ENCODE peak calls at places on chromosomes 11 and 22, in nine cellular contexts. G, U, F, X, V, J, Z, B and S are unnamed samples.

GRCh38 chr11:100670140-100670539 is 16.9 kb upstream of the ARHGAP42 start:
- DNase-seq in G (peak; percentile 33), U (no peak), F (no peak), X (no peak), V (no peak), J (no peak), Z (no peak), B (no peak), S (no peak)

GRCh38 chr11:1199689-1200610 is 22.9 kb upstream of the MUC5B start:
- DNase-seq in G (no peak), U (no peak), F (no peak), X (peak; percentile 3), V (no peak), J (peak; percentile 59), Z (no peak), B (peak; percentile 44), S (peak; percentile 9)

GRCh38 chr11:1546536-1547466 is 25.3 kb downstream of the DUSP8 start:
- DNase-seq in G (no peak), U (peak; percentile 21), F (peak; percentile 90), X (peak; percentile 18), V (no peak), J (peak; percentile 81), Z (peak; percentile 38), B (peak; percentile 60), S (peak; percentile 76)

GRCh38 chr11:111691731-111692130 is 74.5 kb downstream of the PPP2R1B start:
- DNase-seq in G (no peak), U (no peak), F (no peak), X (no peak), V (no peak), J (no peak), Z (no peak), B (no peak), S (no peak)

GRCh38 chr11:125166347-125166841 is 1.8 kb downstream of the PKNOX2 start:
- DNase-seq in G (no peak), U (no peak), F (no peak), X (no peak), V (peak; percentile 56), J (no peak), Z (no peak), B (no peak), S (peak; percentile 54)

GRCh38 chr11:65215441-65216076 is 33.8 kb downstream of the CAPN1 start:
- DNase-seq in G (no peak), U (no peak), F (no peak), X (peak; percentile 16), V (no peak), J (no peak), Z (no peak), B (no peak), S (no peak)

GRCh38 chr11:29282088-29282487 is 734.7 kb downstream of the KCNA4 start:
- DNase-seq in G (peak; percentile 31), U (peak; percentile 99), F (no peak), X (peak; percentile 86), V (no peak), J (no peak), Z (no peak), B (peak; percentile 95), S (no peak)

GRCh38 chr11:116071241-116071640 is 567.0 kb upstream of the CADM1 start:
- DNase-seq in G (peak; percentile 37), U (no peak), F (no peak), X (peak; percentile 61), V (no peak), J (no peak), Z (no peak), B (no peak), S (no peak)

GRCh38 chr22:47423861-47424820 is 661.7 kb downstream of the TBC1D22A start:
- DNase-seq in G (no peak), U (no peak), F (no peak), X (no peak), V (no peak), J (no peak), Z (no peak), B (no peak), S (no peak)

GRCh38 chr22:32448980-32449379 is 15.3 kb downstream of the BPIFC start:
- DNase-seq in G (peak; percentile 61), U (no peak), F (no peak), X (peak; percentile 40), V (no peak), J (no peak), Z (no peak), B (peak; percentile 14), S (no peak)

GRCh38 chr11:110074499-110074898 is 18.7 kb upstream of the ZC3H12C start:
- DNase-seq in G (no peak), U (no peak), F (no peak), X (no peak), V (no peak), J (no peak), Z (no peak), B (no peak), S (no peak)

DNA sequence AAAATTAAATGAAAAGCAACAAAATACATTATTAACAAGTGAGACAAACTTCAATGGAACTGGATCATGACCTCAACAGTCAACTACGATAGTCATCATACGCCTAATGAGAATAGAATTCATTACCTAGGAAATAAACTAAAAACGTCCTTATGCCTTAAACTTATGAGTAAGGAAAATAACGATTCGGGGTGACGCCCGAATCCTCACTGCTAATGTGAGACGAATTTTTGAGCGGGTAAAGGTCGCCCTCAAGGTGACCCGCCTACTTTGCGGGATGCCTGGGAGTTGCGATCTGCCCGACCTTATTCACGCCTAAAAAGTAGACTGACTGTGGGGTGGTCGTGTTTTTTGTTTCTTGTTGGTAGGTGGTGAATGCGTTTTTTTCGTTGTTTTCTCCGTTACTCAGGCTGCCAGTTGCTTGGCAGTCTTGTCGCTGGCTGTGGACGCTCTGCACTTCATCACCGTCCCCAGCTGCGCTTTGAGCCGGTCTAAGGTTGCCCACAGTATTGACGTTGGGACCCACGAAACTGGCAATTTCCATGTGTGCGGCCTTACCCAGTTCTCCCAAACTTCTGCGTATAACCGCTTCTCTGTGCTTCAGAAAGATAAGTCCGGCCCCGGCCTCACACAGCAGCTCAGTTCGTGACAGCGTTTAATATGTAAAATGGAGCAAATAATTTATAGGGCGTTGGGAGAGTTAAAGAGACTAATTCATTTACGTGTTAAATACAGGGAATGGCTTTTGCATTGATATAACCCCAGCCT is 593 bp upstream of the POLDIP3 start:
- DNase-seq in G (peak; percentile 99), U (peak; percentile 100), F (peak; percentile 61), X (peak; percentile 99), V (peak; percentile 91), J (peak; percentile 91), Z (peak; percentile 79), B (peak; percentile 96), S (peak; percentile 90)
- H3K4me1 ChIP-seq in G (peaks cover 8% of the 10 kb centered on the region), U (peaks cover 19% of the 10 kb centered on the region), F (peaks cover 15% of the 10 kb centered on the region), X (peaks cover under 1% of the 10 kb centered on the region), V (peaks cover 15% of the 10 kb centered on the region), J (peaks cover 44% of the 10 kb centered on the region), Z (peaks cover 42% of the 10 kb centered on the region), B (peaks cover 11% of the 10 kb centered on the region), S (peaks cover 42% of the 10 kb centered on the region)

GRCh38 chr22:36756031-36756430 is 19.9 kb downstream of the IFT27 start:
- DNase-seq in G (no peak), U (no peak), F (no peak), X (no peak), V (no peak), J (no peak), Z (no peak), B (no peak), S (no peak)
- H3K4me1 ChIP-seq in G (no peaks in the 10 kb centered on the region), U (no peaks in the 10 kb centered on the region), F (no peaks in the 10 kb centered on the region), X (no peaks in the 10 kb centered on the region), V (peaks cover 3% of the 10 kb centered on the region), J (no peaks in the 10 kb centered on the region), Z (peaks cover 4% of the 10 kb centered on the region), B (no peaks in the 10 kb centered on the region), S (no peaks in the 10 kb centered on the region)

GRCh38 chr11:64129403-64129802 is 36.5 kb downstream of the MACROD1 start:
- DNase-seq in G (no peak), U (no peak), F (no peak), X (no peak), V (no peak), J (no peak), Z (no peak), B (no peak), S (no peak)

GRCh38 chr11:64126796-64127195 is 39.1 kb downstream of the MACROD1 start:
- DNase-seq in G (no peak), U (no peak), F (no peak), X (no peak), V (no peak), J (no peak), Z (no peak), B (no peak), S (no peak)

GRCh38 chr11:64128255-64129006 is 37.5 kb downstream of the MACROD1 start:
- DNase-seq in G (no peak), U (no peak), F (no peak), X (no peak), V (no peak), J (no peak), Z (no peak), B (no peak), S (no peak)

GRCh38 chr11:64125676-64126075 is 40.2 kb downstream of the MACROD1 start:
- DNase-seq in G (no peak), U (no peak), F (no peak), X (no peak), V (no peak), J (no peak), Z (no peak), B (no peak), S (no peak)

DNA sequence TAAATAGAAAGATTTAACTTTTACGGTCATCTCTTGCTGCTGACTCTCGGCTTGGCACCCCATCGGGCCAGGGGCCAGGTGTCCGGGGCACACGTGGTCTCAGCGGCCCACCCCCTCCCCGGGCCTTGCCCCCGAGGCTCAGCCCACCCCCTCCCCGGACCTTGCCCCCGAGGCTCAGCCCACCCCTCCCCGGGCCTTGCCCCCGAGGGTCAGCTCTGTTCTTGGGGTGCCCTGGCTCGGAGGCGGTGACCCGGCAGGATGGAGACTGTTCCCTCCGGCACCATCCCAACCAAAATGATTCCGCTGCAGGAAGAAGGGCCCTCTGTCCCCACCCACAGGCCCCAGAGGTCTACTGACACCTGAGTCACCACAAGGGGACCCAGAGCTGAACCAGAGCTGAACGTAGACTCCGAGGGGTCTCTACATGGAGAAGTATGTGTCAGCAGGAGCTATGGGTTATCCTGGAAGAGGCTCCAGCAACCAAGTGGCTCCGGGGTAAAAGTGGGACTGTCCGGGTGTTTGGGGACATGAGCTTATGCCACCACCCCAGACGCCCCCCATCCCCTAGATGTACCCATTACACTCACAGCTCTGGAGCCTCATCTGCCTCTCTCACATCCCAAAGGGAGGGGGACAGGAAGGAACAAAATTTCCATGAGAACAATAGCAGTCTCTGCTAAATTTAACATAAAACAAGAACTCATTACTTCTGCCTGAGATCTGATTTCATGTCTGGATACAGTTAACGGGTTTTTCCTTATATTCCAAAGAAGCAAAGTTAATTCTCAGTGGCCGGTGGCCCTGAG is 38.4 kb downstream of the MACROD1 start:
- DNase-seq in G (no peak), U (no peak), F (no peak), X (no peak), V (no peak), J (no peak), Z (no peak), B (no peak), S (no peak)
- H3K4me1 ChIP-seq in G (no peaks in the 10 kb centered on the region), U (peaks cover 10% of the 10 kb centered on the region), F (no peaks in the 10 kb centered on the region), X (peaks cover 6% of the 10 kb centered on the region), V (no peaks in the 10 kb centered on the region), J (no peaks in the 10 kb centered on the region), Z (no peaks in the 10 kb centered on the region), B (no peaks in the 10 kb centered on the region), S (peaks cover 31% of the 10 kb centered on the region)

DNA sequence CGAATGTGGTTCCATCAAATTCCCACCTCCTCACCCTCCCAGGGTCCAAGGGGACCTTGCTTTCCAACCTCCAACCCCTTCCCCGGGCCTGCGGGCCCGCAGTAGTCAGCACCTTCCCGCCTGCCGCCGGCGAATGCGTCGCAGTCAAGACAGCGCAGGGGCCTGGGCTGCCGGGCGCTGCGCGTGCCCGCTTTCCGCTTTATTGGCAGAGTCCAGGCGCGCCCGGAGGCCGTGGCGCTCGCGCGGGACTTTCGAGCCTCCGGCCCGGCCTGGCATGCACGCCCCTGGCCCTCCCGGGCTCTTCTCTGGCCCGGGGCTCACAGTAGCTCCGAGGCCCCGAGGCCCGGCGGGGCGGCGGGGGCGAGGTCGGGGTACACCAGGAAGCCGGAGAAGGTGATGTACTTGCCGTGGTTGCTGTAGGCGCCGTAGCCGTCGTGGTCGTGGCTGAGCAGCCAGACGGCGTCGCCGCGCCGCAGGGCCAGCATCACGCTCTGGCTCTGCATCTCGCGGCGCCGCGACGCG is 3.1 kb downstream of the FAM180B start:
- DNase-seq in G (no peak), U (no peak), F (no peak), X (no peak), V (peak; percentile 57), J (no peak), Z (no peak), B (no peak), S (no peak)
- H3K4me1 ChIP-seq in G (peaks cover 7% of the 10 kb centered on the region), U (no peaks in the 10 kb centered on the region), F (no peaks in the 10 kb centered on the region), X (no peaks in the 10 kb centered on the region), V (peaks cover 11% of the 10 kb centered on the region), J (peaks cover 7% of the 10 kb centered on the region), Z (peaks cover 7% of the 10 kb centered on the region), B (no peaks in the 10 kb centered on the region), S (no peaks in the 10 kb centered on the region)